ENCODE peak calls at places on chromosomes 1 and 21, in five cellular contexts. T is neural progenitor cell, I is HepG2, O is K562, G is HCT116. C is an unnamed sample.

GRCh38 chr1:47482783-47483182 is 44.9 kb downstream of the FOXD2 start:
- DNase-seq in T (no peak), I (no peak), O (no peak), G (no peak), C (no peak)

GRCh38 chr1:212699839-212700596 is at the start of gene BATF3:
- DNase-seq in T (peak; percentile 67), I (no peak), O (no peak), G (no peak), C (peak; percentile 48)

GRCh38 chr21:46194374-46195334 is 10.4 kb upstream of the SPATC1L start:
- DNase-seq in T (no peak), I (no peak), O (no peak), G (no peak), C (peak; percentile 66)

GRCh38 chr1:64569376-64569775 is 99.4 kb downstream of the CACHD1 start:
- DNase-seq in T (no peak), I (no peak), O (no peak), G (no peak), C (no peak)

GRCh38 chr21:45320261-45320990 is 32.7 kb upstream of the POFUT2 start:
- DNase-seq in T (no peak), I (no peak), O (no peak), G (no peak), C (peak; percentile 11)

GRCh38 chr1:35568975-35569395 is 4.1 kb upstream of the TFAP2E start:
- DNase-seq in T (peak; percentile 80), I (peak; percentile 60), O (peak; percentile 84), G (peak; percentile 35), C (peak; percentile 68)

GRCh38 chr1:9192578-9192977 is 42.0 kb upstream of the H6PD start:
- DNase-seq in T (no peak), I (no peak), O (no peak), G (no peak), C (no peak)

GRCh38 chr1:187261637-187262036 is 432.9 kb downstream of the PLA2G4A start:
- DNase-seq in T (peak; percentile 5), I (no peak), O (no peak), G (no peak), C (no peak)

GRCh38 chr1:156746716-156747631 is 4.5 kb downstream of the HDGF start:
- DNase-seq in T (peak; percentile 94), I (peak; percentile 90), O (peak; percentile 92), G (peak; percentile 61), C (peak; percentile 99)

GRCh38 chr1:86739901-86740507 is 35.6 kb downstream of the SH3GLB1 start:
- DNase-seq in T (no peak), I (no peak), O (no peak), G (no peak), C (peak; percentile 34)

GRCh38 chr21:35649186-35649585 is 411.1 kb downstream of the SETD4 start:
- DNase-seq in T (no peak), I (no peak), O (no peak), G (no peak), C (no peak)

GRCh38 chr1:245363821-245364220 is 209.0 kb downstream of the KIF26B start:
- DNase-seq in T (no peak), I (peak; percentile 42), O (no peak), G (no peak), C (no peak)

GRCh38 chr1:165903672-165904071 is 76.3 kb downstream of the UCK2 start:
- DNase-seq in T (no peak), I (no peak), O (no peak), G (no peak), C (no peak)

GRCh38 chr21:42524341-42525227 is 10.9 kb downstream of the SLC37A1 start:
- DNase-seq in T (peak; percentile 75), I (peak; percentile 9), O (no peak), G (no peak), C (no peak)

GRCh38 chr1:40312238-40313205 is 4.6 kb downstream of the COL9A2 start:
- DNase-seq in T (peak; percentile 10), I (peak; percentile 20), O (no peak), G (no peak), C (no peak)

GRCh38 chr1:228006034-228006792 is 585 bp upstream of the WNT3A start:
- DNase-seq in T (no peak), I (no peak), O (no peak), G (no peak), C (no peak)

GRCh38 chr1:118578276-118578675 is 393.2 kb upstream of the SPAG17 start:
- DNase-seq in T (no peak), I (no peak), O (no peak), G (no peak), C (no peak)

GRCh38 chr21:44706026-44706705 is 5.2 kb downstream of the TSPEAR start:
- DNase-seq in T (no peak), I (no peak), O (no peak), G (no peak), C (peak; percentile 5)

GRCh38 chr1:201307760-201308499 is 24.6 kb downstream of the PKP1 start:
- DNase-seq in T (no peak), I (no peak), O (no peak), G (peak; percentile 60), C (no peak)

GRCh38 chr1:153429266-153430165 is 13.2 kb downstream of the S100A7A start:
- DNase-seq in T (no peak), I (no peak), O (no peak), G (no peak), C (peak; percentile 11)

GRCh38 chr21:45496968-45497845 is 45.0 kb downstream of the SLC19A1 start:
- DNase-seq in T (no peak), I (no peak), O (no peak), G (no peak), C (peak; percentile 6)

GRCh38 chr21:33278736-33279135 is 12.6 kb downstream of the IL10RB start:
- DNase-seq in T (no peak), I (no peak), O (no peak), G (no peak), C (no peak)

GRCh38 chr1:106620521-106620954 is 435.9 kb upstream of the PRMT6 start:
- DNase-seq in T (no peak), I (no peak), O (no peak), G (no peak), C (no peak)

GRCh38 chr1:82775402-82776000 is 974.8 kb downstream of the ADGRL2 start:
- DNase-seq in T (peak; percentile 58), I (peak; percentile 3), O (peak; percentile 49), G (peak; percentile 6), C (peak; percentile 53)

GRCh38 chr1:38815903-38816627 is 43.5 kb downstream of the RRAGC start:
- DNase-seq in T (no peak), I (no peak), O (peak; percentile 93), G (no peak), C (peak; percentile 85)

DNA sequence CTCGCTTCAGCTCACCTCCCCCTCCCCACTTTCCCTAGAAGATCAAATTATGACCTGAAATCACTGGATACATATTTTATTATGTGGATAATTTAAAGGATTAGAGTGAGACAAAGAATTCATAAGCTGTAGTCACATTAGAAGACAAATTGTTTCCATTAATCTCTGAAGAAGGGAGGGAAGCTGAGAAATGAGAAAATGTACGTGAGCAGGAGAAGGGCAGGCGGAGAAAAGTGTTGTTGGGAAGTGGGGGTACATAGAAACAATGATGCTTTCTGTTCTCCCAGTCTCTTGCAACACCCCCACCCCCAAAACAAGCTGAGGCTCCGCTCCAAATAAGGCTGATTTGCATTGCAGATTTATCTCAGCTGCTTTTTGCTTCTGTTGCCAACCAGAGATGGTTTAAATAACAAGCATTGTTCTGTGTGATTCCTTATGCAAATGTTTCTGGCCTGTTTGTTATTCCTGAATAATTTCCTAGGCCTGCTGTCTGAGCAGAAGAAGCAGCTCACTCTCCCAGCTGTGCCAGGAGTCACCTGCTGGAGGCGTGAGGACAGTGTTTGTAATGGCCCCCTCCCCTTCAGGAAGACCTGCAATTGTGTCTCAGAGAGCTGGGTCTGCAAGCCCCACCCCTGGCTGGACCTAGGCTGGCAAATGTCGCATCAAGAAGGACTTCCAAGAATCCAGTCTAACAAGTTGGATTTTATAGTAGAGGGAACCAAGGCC is 121.8 kb upstream of the TNR start:
- DNase-seq in T (peak; percentile 40), I (no peak), O (no peak), G (no peak), C (peak; percentile 18)
- H3K27ac ChIP-seq in T (no peak overlapping the region), I (no peak overlapping the region), O (no peak overlapping the region), G (no peak overlapping the region), C (no peak overlapping the region)

GRCh38 chr21:29311802-29312201 is 13.1 kb downstream of the BACH1 start:
- DNase-seq in T (no peak), I (no peak), O (no peak), G (no peak), C (no peak)
- H3K9me3 ChIP-seq in T (no peaks in the 10 kb centered on the region), I (peaks cover 4% of the 10 kb centered on the region), O (peaks cover 5% of the 10 kb centered on the region), G (no peaks in the 10 kb centered on the region), C (no peaks in the 10 kb centered on the region)

GRCh38 chr1:12610305-12610935 is 7.6 kb downstream of the DHRS3 start:
- DNase-seq in T (no peak), I (no peak), O (no peak), G (no peak), C (no peak)
- H3K27ac ChIP-seq in T (no peak overlapping the region), I (no peak overlapping the region), O (no peak overlapping the region), G (no peak overlapping the region), C (no peak overlapping the region)

DNA sequence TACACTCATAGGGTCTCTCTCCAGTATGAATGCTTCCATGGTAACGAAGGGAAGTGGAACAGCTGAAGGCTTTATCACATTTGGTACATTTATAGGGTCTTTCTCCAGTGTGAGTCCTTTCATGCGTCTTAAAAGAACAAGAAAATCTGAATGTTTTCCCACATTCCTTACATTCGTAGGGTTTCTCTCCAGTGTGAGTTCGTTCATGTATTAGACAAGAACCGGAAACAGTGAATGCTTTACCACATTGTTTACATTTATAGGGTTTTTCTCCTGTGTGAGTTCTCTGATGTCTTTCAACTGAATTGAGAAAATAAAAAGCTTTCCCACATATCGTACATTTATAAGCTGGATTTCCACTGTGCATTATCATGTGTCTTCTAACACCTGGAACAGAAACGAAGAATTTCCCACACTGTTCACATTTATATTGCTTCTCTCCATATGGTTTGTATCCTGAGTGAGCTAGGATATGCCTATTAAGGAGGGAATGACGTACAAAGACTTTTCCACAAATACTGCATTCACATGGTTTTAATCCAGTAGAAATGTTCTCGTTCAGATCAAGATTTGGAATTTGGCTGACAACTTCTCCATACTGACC is 3.4 kb downstream of the ZNF669 start:
- DNase-seq in T (no peak), I (no peak), O (no peak), G (no peak), C (no peak)
- H3K9me3 ChIP-seq in T (peaks cover 9% of the 10 kb centered on the region), I (no peaks in the 10 kb centered on the region), O (peaks cover 36% of the 10 kb centered on the region), G (peaks cover 11% of the 10 kb centered on the region), C (peaks cover 25% of the 10 kb centered on the region)

DNA sequence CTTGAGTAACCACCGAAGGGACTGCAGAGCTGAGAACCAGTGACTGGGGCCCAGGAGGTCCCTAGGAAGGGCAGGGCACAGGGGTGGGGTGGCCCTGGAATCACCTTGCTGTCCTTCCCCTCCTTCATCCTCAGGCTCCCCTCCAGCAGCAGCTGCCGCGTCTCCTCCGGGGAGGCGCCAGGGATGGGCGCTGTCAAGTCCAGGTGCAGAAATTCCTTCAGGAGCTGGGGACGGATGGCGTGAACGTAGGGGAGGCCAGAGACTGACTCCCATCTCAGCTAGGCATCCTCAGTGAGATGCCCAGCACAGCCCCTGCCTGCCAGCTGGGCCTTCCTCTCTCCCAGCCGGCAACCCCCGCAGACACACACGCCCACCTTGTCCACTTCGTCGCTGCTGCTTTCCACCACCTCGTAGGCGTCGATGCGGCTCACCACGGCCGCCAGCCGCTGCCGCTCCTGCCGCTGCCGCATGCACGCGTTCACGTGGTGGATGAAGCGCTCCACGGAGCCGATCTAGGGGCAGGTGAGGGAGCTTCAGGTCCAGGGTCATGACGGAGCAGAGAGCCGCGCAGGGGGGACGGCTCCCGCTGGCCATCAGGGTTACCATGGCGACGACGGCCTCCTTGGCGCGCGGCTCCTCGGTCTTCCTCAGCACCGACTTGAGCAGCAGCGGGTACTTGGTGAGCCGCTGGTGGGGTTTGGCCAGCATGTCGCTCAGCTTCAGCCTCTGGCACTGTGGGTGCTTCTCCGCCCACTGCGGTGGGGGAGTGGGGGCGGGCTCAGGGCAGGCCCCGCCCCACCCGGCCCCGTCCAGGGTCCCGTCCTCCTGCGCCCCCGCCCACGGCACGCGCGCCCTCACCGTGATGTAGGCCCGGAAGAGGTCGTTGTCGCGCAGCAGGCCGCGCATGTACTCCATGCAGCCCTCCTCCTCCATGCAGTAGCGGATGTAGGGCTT is 4.4 kb upstream of the TNFRSF25 start:
- DNase-seq in T (no peak), I (no peak), O (no peak), G (no peak), C (no peak)
- H3K27ac ChIP-seq in T (no peak overlapping the region), I (no peak overlapping the region), O (no peak overlapping the region), G (peak overlapping the region; percentile 80), C (no peak overlapping the region)